ENCODE peak calls at places on chromosomes 4 and X, in six cellular contexts. V is iris pigment epithelial cell, X is activated gamma-delta T cell treated with Interleukin-2 at 50 U/mL for 16 hours, G is coronary artery, M is cardiac fibroblast, J is EH. T is an unnamed sample.

GRCh38 chr4:79319975-79320374 is 5.9 kb downstream of the NAA11 start:
- DNase-seq in G (no peak), X (no peak), V (no peak), M (no peak), J (no peak), T (no peak)

GRCh38 chr4:140186651-140187315 is 32.8 kb upstream of the MAML3 start:
- DNase-seq in M (peak), G (no peak), X (no peak), J (peak), V (peak), T (no peak)

GRCh38 chr4:71389149-71389840 is 50.5 kb downstream of the SLC4A4 start:
- DNase-seq in V (peak), J (peak), X (no peak), G (no peak), M (no peak), T (no peak)

GRCh38 chr4:154490261-154490588 is 1.4 kb downstream of the DCHS2 start:
- DNase-seq in M (no peak), G (no peak), V (no peak), J (no peak), X (no peak), T (no peak)

GRCh38 chr4:13963601-13964000 is 336.1 kb upstream of the BOD1L1 start:
- DNase-seq in G (no peak), V (peak), M (peak), J (peak), X (no peak), T (no peak)

GRCh38 chr4:183591301-183591700 is 67.7 kb downstream of the RWDD4 start:
- DNase-seq in X (no peak), M (peak), V (peak), G (no peak), J (peak), T (no peak)

GRCh38 chrX:123803331-123803983 is 56.4 kb upstream of the XIAP start:
- DNase-seq in M (peak), J (peak), V (peak), G (no peak), X (no peak), T (no peak)

GRCh38 chr4:72449705-72450104 is 119.3 kb downstream of the ADAMTS3 start:
- DNase-seq in X (no peak), G (no peak), M (peak), J (peak), V (no peak), T (no peak)

GRCh38 chr4:84389406-84389805 is 109.7 kb downstream of the NKX6-1 start:
- DNase-seq in G (no peak), V (no peak), M (no peak), J (peak), X (no peak), T (no peak)

GRCh38 chr4:159250751-159251325 is 148.0 kb downstream of the RAPGEF2 start:
- DNase-seq in V (no peak), X (no peak), G (no peak), M (no peak), J (no peak), T (no peak)

GRCh38 chr4:151098191-151098590 is 1.2 kb upstream of the RPS3A start:
- DNase-seq in X (no peak), J (no peak), M (no peak), G (no peak), V (no peak), T (no peak)

GRCh38 chrX:130539721-130540321 is 138.0 kb downstream of the RBMX2 start:
- DNase-seq in X (no peak), J (peak), M (peak), G (no peak), V (peak), T (no peak)

GRCh38 chrX:45806410-45807121 is 605.9 kb upstream of the DIPK2B start:
- DNase-seq in V (peak), J (peak), X (peak), M (peak), G (no peak), T (peak)

GRCh38 chrX:53682885-53683555 is 3.5 kb downstream of the HUWE1 start:
- DNase-seq in G (no peak), J (peak), M (peak), X (peak), V (peak), T (no peak)

GRCh38 chr4:83546796-83547195 is 10.9 kb downstream of the GPAT3 start:
- DNase-seq in J (no peak), X (no peak), V (peak), M (peak), G (no peak), T (no peak)